ENCODE peak calls at places on chromosomes 11 and 22, in six cellular contexts. Q, J, X, M, C and V are unnamed samples.

GRCh38 chr11:6303657-6304056 is 16.6 kb downstream of the CAVIN3 start:
- DNase-seq in M (no peak), J (no peak), X (peak), C (no peak), Q (peak), V (no peak)

GRCh38 chr22:17597217-17597616 is 31.3 kb downstream of the ATP6V1E1 start:
- DNase-seq in M (no peak), Q (no peak), J (no peak), C (no peak), X (no peak), V (no peak)

GRCh38 chr11:28144808-28145207 is 36.6 kb downstream of the METTL15 start:
- DNase-seq in Q (no peak), C (no peak), M (no peak), X (no peak), J (no peak), V (no peak)

GRCh38 chr11:17293308-17293707 is 16.8 kb downstream of the NUCB2 start:
- DNase-seq in X (no peak), J (no peak), Q (no peak), C (no peak), M (no peak), V (no peak)

GRCh38 chr22:37057226-37057625 is 5.7 kb downstream of the KCTD17 start:
- DNase-seq in Q (no peak), X (no peak), C (no peak), J (peak), M (no peak), V (no peak)

GRCh38 chr22:19507534-19507861 is 16.7 kb downstream of the CLDN5 start:
- DNase-seq in Q (no peak), C (no peak), M (no peak), J (no peak), X (no peak), V (no peak)

GRCh38 chr11:101974255-101974654 is 57.9 kb upstream of the ANGPTL5 start:
- DNase-seq in Q (no peak), C (no peak), J (no peak), X (no peak), M (no peak), V (no peak)

GRCh38 chr11:128518493-128519207 is 68.7 kb downstream of the ETS1 start:
- DNase-seq in C (no peak), Q (no peak), M (no peak), X (no peak), J (no peak), V (no peak)

GRCh38 chr11:34145073-34145472 is 39.6 kb downstream of the NAT10 start:
- DNase-seq in X (no peak), C (no peak), M (no peak), Q (no peak), J (no peak), V (no peak)

GRCh38 chr11:32374261-32374711 is 61.1 kb downstream of the WT1 start:
- DNase-seq in Q (peak), X (peak), M (no peak), J (no peak), C (no peak), V (peak)
- TF ChIP-seq CTCF in Q (peak), X (peak), M (peak), J (peak), C (no peak), V (peak)

GRCh38 chr11:100328626-100329340 is 358.3 kb upstream of the ARHGAP42 start:
- DNase-seq in Q (peak), C (no peak), X (peak), M (no peak), J (no peak), V (no peak)
- TF ChIP-seq CTCF in Q (peak), C (no peak), X (peak), M (no peak), J (peak), V (no peak)

GRCh38 chr22:38755911-38756532 is at the start of gene SUN2:
- DNase-seq in X (peak), M (peak), J (peak), C (peak), Q (peak), V (peak)
- TF ChIP-seq CTCF in X (no peak), M (no peak), J (no peak), C (no peak), Q (no peak), V (no peak)

GRCh38 chr11:86453290-86454030 is 78.8 kb downstream of the CCDC81 start:
- DNase-seq in M (no peak), C (no peak), X (no peak), Q (no peak), J (no peak), V (no peak)
- TF ChIP-seq CTCF in M (no peak), C (no peak), X (peak), Q (peak), J (no peak), V (no peak)

DNA sequence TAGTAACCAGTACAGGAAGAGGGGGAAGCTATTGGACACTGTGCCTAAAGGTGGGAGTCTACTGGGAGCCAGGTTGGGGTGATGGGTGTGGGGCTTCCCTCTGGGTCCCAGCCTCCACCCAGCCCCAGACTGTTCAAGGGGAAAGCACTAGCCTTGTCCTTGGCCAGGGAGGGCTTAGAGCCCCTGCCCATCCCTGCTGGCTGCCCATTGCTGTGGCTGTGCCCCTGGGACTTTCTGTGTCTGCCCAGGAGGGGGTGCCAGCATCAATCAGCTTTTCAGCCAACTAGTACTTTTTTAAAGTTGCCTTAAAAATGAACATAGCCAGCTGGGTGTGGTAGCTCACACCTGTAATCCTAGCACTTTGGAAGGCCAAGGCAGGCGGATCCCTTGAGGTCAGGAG is 19.9 kb downstream of the INCENP start:
- DNase-seq in J (no peak), X (peak), Q (peak), M (no peak), C (peak), V (no peak)
- TF ChIP-seq CTCF in J (no peak), X (peak), Q (peak), M (no peak), C (no peak), V (no peak)

GRCh38 chr11:88543902-88544655 is 206.5 kb upstream of the CTSC start:
- DNase-seq in M (peak), Q (peak), C (peak), J (peak), X (peak), V (peak)

GRCh38 chr11:88544656-88545280 is 207.2 kb upstream of the CTSC start:
- DNase-seq in J (no peak), C (no peak), X (no peak), Q (no peak), M (no peak), V (no peak)
- TF ChIP-seq CTCF in J (no peak), C (no peak), X (no peak), Q (no peak), M (no peak), V (peak)

DNA sequence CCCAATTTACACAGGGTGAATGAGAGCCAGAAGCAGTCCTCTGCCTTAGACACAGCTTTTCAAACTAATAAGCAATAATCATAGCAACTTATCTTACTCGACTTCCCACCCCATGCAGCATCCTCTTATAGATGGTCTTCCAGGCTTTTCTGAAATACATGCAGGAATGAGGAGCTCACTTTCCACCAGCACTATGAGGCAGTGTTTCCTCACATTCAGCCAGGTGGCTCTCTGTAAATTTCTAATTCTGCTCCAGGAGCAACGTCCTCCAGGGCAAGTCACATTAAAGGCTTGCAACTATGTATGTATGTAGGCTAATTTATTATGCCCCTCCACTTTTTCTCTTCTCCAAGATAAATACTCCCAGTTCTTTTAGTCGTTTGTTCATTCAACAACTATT is 60.0 kb downstream of the PAK1 start:
- DNase-seq in X (peak), Q (no peak), C (no peak), J (no peak), M (no peak), V (no peak)
- TF ChIP-seq CTCF in X (peak), Q (peak), C (no peak), J (no peak), M (no peak), V (no peak)

DNA sequence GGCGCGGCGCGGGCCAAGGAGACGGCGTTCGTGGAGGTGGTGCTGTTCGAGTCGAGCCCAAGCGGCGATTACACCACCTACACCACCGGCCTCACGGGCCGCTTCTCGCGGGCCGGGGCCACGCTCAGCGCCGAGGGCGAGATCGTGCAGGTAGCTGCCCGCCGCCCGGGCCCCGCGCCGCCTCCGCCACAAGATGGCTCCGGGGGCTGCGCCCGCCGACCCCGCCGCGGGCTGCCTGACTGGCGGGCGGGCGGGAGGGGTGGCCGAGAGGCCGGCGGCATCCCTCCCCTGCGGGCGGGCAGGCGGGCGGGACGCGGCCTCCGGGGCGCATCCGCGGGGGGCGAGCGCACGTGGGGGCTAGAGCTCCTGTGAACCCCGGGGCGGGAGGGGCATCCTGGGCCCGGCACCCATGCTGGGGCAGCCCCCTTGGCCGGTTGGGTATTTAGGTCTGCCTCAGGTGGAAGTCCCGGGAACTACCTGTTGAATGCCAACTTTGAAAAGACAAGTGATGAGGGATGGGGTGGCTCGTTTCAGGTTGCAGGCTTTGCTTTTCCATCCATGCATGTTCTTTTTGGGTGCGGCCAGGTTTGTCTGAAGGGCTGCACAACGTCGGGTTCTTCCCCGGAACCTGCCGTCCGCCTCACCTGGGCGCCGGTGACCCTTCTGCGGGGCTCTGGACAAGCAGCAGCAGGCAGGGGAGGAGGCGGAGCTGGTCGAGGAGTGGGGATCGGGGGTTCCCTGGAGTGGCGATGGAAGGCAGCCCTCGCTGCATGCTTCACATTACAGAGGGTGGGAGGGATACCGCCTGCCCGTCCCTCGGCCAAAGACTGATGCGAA is 763 bp downstream of the ZNRF3 start:
- DNase-seq in X (peak), M (peak), Q (peak), C (peak), J (peak), V (no peak)
- TF ChIP-seq CTCF in X (peak), M (no peak), Q (peak), C (no peak), J (no peak), V (no peak)

DNA sequence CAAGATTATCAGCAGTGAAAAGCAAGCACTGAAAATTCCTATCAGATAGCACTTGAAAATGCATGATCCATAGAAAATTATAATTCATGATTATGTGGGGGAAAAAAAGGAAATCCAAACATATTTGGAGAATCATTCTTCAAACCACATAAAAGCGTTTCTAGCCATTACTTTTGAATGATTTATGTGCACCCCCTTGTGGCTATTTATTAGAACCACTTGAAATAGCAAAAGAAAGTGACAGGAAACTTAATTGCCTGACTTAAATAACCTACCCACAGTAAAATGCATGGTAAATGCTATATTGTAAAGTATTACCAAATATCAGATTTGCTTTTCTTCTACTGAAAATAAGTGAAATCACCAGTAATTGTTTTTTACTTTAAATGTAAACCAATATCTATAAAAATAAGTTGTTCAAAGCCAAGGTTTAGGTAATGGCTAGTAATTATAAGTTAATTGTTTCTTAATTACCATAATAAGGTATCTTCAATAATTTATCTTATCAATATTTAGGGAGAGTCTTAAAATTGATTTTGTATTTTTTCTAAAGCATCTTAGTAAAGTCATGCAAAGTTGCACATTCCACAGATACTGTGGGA is 168.5 kb downstream of the ARHGAP42 start:
- DNase-seq in J (no peak), C (no peak), Q (no peak), M (no peak), X (no peak), V (no peak)
- TF ChIP-seq CTCF in J (peak), C (peak), Q (peak), M (peak), X (peak), V (peak)